ENCODE peak calls at places on chromosome 15, in nine cellular contexts. K is brain microvascular endothelial cell, G is transverse colon, A is fibroblast of lung, E is psoas muscle, N is AG09309, H is AG04450, O is AG10803, U is NB4. R is an unnamed sample.

GRCh38 chr15:99504823-99505551 is 60.8 kb upstream of the MEF2A start:
- DNase-seq in O (no peak), E (no peak), K (peak), G (no peak), N (no peak), H (no peak), U (peak), A (peak), R (no peak)

GRCh38 chr15:29064290-29064689 is 178.5 kb downstream of the APBA2 start:
- DNase-seq in G (no peak), O (no peak), E (no peak), A (no peak), U (no peak), H (no peak), N (no peak), K (no peak), R (no peak)

GRCh38 chr15:70328137-70329115 is 230.7 kb upstream of the TLE3 start:
- DNase-seq in O (peak), N (no peak), E (peak), K (peak), A (peak), H (peak), U (peak), G (peak), R (no peak)

GRCh38 chr15:29333261-29333660 is 63.6 kb upstream of the NSMCE3 start:
- DNase-seq in N (no peak), G (no peak), E (no peak), A (no peak), K (no peak), U (no peak), O (no peak), H (no peak), R (no peak)

GRCh38 chr15:85168642-85169173 is 187.1 kb downstream of the PDE8A start:
- DNase-seq in H (no peak), N (no peak), G (peak), K (peak), U (peak), O (no peak), E (no peak), A (peak), R (no peak)

GRCh38 chr15:74977599-74977998 is 17.8 kb upstream of the SCAMP5 start:
- DNase-seq in U (no peak), E (no peak), A (no peak), N (no peak), K (peak), H (no peak), O (no peak), G (no peak), R (no peak)

GRCh38 chr15:90501898-90502297 is 27.8 kb upstream of the CRTC3 start:
- DNase-seq in K (no peak), H (no peak), G (no peak), A (no peak), N (no peak), E (no peak), O (no peak), U (no peak), R (no peak)

GRCh38 chr15:39608741-39609140 is 27.9 kb downstream of the THBS1 start:
- DNase-seq in K (no peak), O (no peak), E (no peak), H (no peak), A (no peak), G (no peak), U (no peak), N (no peak), R (no peak)

GRCh38 chr15:35626984-35627383 is 81.0 kb upstream of the DPH6 start:
- DNase-seq in K (no peak), O (no peak), U (no peak), E (no peak), A (no peak), G (no peak), H (no peak), N (no peak), R (no peak)

GRCh38 chr15:42772126-42772525 is 35.2 kb upstream of the CDAN1 start:
- DNase-seq in G (peak), U (no peak), A (peak), O (no peak), E (peak), N (no peak), H (no peak), K (no peak), R (no peak)

GRCh38 chr15:89806217-89806564 is 8.5 kb downstream of the ANPEP start:
- DNase-seq in H (no peak), A (no peak), N (no peak), K (no peak), E (no peak), G (no peak), O (no peak), U (no peak), R (no peak)

GRCh38 chr15:69098688-69099087 is 61.7 kb upstream of the GLCE start:
- DNase-seq in G (no peak), N (no peak), H (no peak), U (no peak), K (no peak), O (no peak), A (no peak), E (no peak), R (no peak)

GRCh38 chr15:78077053-78077859 is at the start of gene TBC1D2B:
- DNase-seq in O (peak), U (peak), K (no peak), N (no peak), E (peak), A (peak), H (no peak), G (peak), R (no peak)

GRCh38 chr15:60009124-60009523 is 5.0 kb downstream of the FOXB1 start:
- DNase-seq in E (no peak), G (no peak), H (no peak), U (no peak), O (no peak), A (no peak), N (no peak), K (no peak), R (no peak)

GRCh38 chr15:69666441-69666882 is 213.8 kb downstream of the RPLP1 start:
- DNase-seq in G (peak), K (peak), O (peak), U (peak), E (no peak), N (no peak), A (peak), H (no peak), R (no peak)

GRCh38 chr15:98561169-98561941 is 87.0 kb upstream of the IGF1R start:
- DNase-seq in O (no peak), K (no peak), N (no peak), E (no peak), H (no peak), A (no peak), G (no peak), U (no peak), R (no peak)

GRCh38 chr15:51229907-51230328 is 108.5 kb downstream of the CYP19A1 start:
- DNase-seq in H (no peak), O (peak), K (no peak), A (peak), E (no peak), U (peak), N (no peak), G (no peak), R (no peak)
- TF ChIP-seq CTCF in H (peak), O (peak), K (peak), A (peak), E (no peak), U (no peak), N (peak), G (no peak), R (peak)

GRCh38 chr15:52568569-52569243 is at the start of gene ARPP19:
- DNase-seq in N (peak), A (peak), H (peak), E (peak), O (peak), G (peak), K (peak), U (peak), R (peak)

GRCh38 chr15:52567886-52568568 is 803 bp downstream of the ARPP19 start:
- DNase-seq in O (peak), U (no peak), E (no peak), K (no peak), H (no peak), G (peak), A (no peak), N (no peak), R (no peak)

GRCh38 chr15:52569244-52569585 is 385 bp upstream of the ARPP19 start:
- DNase-seq in G (no peak), H (no peak), U (no peak), K (no peak), O (no peak), N (no peak), E (no peak), A (no peak), R (no peak)

GRCh38 chr15:52563499-52564060 is 5.2 kb downstream of the ARPP19 start:
- DNase-seq in O (no peak), N (no peak), G (no peak), H (no peak), E (no peak), U (no peak), A (no peak), K (no peak), R (no peak)

GRCh38 chr15:52566889-52567288 is 1.9 kb downstream of the ARPP19 start:
- DNase-seq in E (no peak), G (no peak), U (peak), A (no peak), O (no peak), K (no peak), N (no peak), H (no peak), R (no peak)
- H3K4me3 ChIP-seq in E (peak), G (no peak), U (peak), A (peak), O (peak), K (no peak), N (no peak), H (peak), R (peak)

GRCh38 chr15:94381384-94381783 is 150.0 kb downstream of the MCTP2 start:
- DNase-seq in A (no peak), E (no peak), U (no peak), H (no peak), N (no peak), O (no peak), K (no peak), G (no peak), R (no peak)

GRCh38 chr15:94370197-94370987 is 139.0 kb downstream of the MCTP2 start:
- DNase-seq in N (no peak), E (no peak), O (no peak), G (no peak), U (no peak), H (no peak), K (no peak), A (peak), R (no peak)

GRCh38 chr15:94380798-94381197 is 149.4 kb downstream of the MCTP2 start:
- DNase-seq in H (no peak), A (no peak), N (no peak), E (no peak), O (no peak), U (no peak), G (no peak), K (no peak), R (no peak)

DNA sequence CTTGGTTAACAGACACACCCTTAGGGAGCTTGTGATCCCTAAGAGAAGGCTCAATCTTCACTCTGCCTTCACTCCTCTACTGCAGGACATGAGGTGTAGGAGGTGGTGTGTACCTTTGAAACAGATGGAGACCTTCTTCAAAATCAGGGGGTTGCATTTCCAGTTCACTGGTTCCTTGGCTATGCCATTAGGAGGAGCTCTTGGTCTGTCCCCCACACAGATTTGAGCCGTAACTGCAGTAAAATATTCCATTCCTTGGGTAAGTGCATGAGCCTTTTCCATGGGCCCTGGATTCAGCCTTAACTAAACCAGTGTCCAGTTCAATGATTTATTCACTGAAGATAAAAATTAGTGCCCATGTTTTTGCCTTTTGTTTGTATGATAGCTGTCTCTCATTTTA is 144.6 kb downstream of the MCTP2 start:
- DNase-seq in U (no peak), K (no peak), A (no peak), O (no peak), H (no peak), G (no peak), E (no peak), N (no peak), R (no peak)
- TF ChIP-seq CTCF in U (no peak), K (no peak), A (peak), O (no peak), H (no peak), G (no peak), E (peak), N (peak), R (no peak)

GRCh38 chr15:62068787-62069170 is 2.0 kb downstream of the C2CD4A start:
- DNase-seq in G (no peak), A (no peak), N (no peak), E (no peak), H (no peak), U (no peak), O (peak), K (no peak), R (no peak)
- H3K4me3 ChIP-seq in G (peak), A (peak), N (no peak), E (peak), H (no peak), U (no peak), O (peak), K (peak), R (peak)

DNA sequence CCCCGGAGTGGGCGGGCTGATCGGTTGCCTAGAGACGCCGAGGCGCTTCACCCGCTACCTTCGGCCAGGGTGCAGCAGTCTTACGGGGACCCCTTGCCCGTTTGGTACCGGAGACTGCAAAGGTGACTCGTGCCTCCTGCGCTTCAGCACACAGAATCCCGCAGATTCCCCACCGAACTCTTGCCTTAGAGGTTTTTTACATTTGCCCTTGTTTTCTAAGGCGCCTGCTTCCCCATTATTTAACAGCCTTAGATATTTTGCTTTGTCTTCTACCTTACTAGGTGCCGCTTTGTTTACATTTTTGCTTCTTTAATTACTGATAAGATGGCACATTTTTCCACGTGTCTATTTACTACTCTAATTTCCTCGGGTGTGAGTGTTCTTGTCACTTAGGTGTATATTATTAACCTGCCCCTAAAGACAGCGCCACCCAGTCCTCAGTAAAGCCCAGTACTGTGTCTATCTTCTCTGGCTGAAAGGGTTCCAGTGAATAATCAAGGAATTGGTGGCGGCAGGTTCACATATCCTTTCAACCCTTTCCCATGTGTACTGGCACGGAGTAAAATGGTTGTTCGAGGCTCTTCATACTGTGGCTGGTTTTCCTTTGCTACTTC is 563 bp upstream of the CEP152 start:
- DNase-seq in N (no peak), U (no peak), O (no peak), E (no peak), A (no peak), K (no peak), G (no peak), H (no peak), R (no peak)
- TF ChIP-seq CTCF in N (no peak), U (no peak), O (peak), E (no peak), A (no peak), K (peak), G (no peak), H (peak), R (peak)

GRCh38 chr15:65377976-65378366 is at the start of gene IGDCC3:
- DNase-seq in U (no peak), N (no peak), E (no peak), A (peak), K (no peak), O (no peak), G (no peak), H (no peak), R (no peak)
- H3K4me3 ChIP-seq in U (no peak), N (peak), E (peak), A (peak), K (peak), O (peak), G (peak), H (peak), R (peak)

R was measured in epithelial cell of proximal tubule.